ENCODE peak calls at places on chromosomes 7 and 10, in seven cellular contexts. D is esophagus muscularis mucosa; P is keratinocyte; H is sigmoid colon; V is neuronal stem cell; N is suprapubic skin; Q is CD8-positive, alpha-beta memory T cell. W is an unnamed sample.

GRCh38 chr7:71015260-71015900 is 116.6 kb upstream of the GALNT17 start:
- DNase-seq in H (peak), N (no peak), P (no peak), V (no peak), Q (no peak), D (no peak), W (no peak)

GRCh38 chr7:9507281-9507680 is 1073.9 kb downstream of the NXPH1 start:
- DNase-seq in D (no peak), V (no peak), N (no peak), H (no peak), Q (no peak), P (no peak), W (no peak)

GRCh38 chr7:8881916-8882315 is 448.5 kb downstream of the NXPH1 start:
- DNase-seq in N (no peak), V (peak), Q (no peak), P (no peak), D (no peak), H (no peak), W (no peak)

GRCh38 chr7:132609906-132610520 is 33.7 kb upstream of the PLXNA4 start:
- DNase-seq in Q (no peak), D (no peak), V (no peak), P (no peak), H (no peak), N (no peak), W (no peak)

GRCh38 chr10:95408148-95408930 is 117.5 kb upstream of the PDLIM1 start:
- DNase-seq in V (no peak), H (no peak), Q (no peak), N (no peak), D (no peak), P (no peak), W (no peak)

GRCh38 chr7:2638224-2638991 is 6.6 kb downstream of the TTYH3 start:
- DNase-seq in P (no peak), D (no peak), N (no peak), V (no peak), Q (no peak), H (peak), W (no peak)

GRCh38 chr7:51006483-51007235 is 224.0 kb upstream of the GRB10 start:
- DNase-seq in P (no peak), N (no peak), V (no peak), D (peak), H (no peak), Q (no peak), W (no peak)

GRCh38 chr7:82605247-82605864 is 161.8 kb upstream of the CACNA2D1 start:
- DNase-seq in V (peak), D (no peak), P (peak), N (no peak), Q (no peak), H (no peak), W (no peak)

GRCh38 chr10:119680050-119680449 is 28.9 kb downstream of the BAG3 start:
- DNase-seq in V (no peak), P (peak), H (no peak), D (no peak), Q (no peak), N (no peak), W (no peak)

GRCh38 chr7:90594791-90595317 is 1.3 kb upstream of the CDK14 start:
- DNase-seq in N (no peak), P (no peak), D (no peak), Q (no peak), H (peak), V (peak), W (no peak)

GRCh38 chr10:46226900-46227558 is 59.8 kb upstream of the ANTXRL start:
- DNase-seq in V (no peak), P (no peak), N (peak), Q (no peak), H (no peak), D (peak), W (no peak)

GRCh38 chr10:69407621-69408301 is 9.0 kb downstream of the TACR2 start:
- DNase-seq in H (no peak), V (no peak), N (no peak), Q (no peak), P (no peak), D (no peak), W (no peak)

GRCh38 chr10:69061305-69062161 is 26.4 kb upstream of the SRGN start:
- DNase-seq in V (no peak), H (peak), P (no peak), Q (no peak), D (no peak), N (no peak), W (no peak)

GRCh38 chr7:22210355-22210754 is 146.6 kb downstream of the RAPGEF5 start:
- DNase-seq in P (peak), D (peak), Q (no peak), N (no peak), H (no peak), V (no peak), W (no peak)

GRCh38 chr10:1737222-1738061 is at the start of gene ADARB2:
- DNase-seq in D (peak), N (peak), P (no peak), V (peak), Q (no peak), H (no peak), W (no peak)

GRCh38 chr10:75072727-75073126 is 38.7 kb upstream of the SAMD8 start:
- DNase-seq in V (no peak), H (no peak), Q (no peak), P (no peak), N (no peak), D (no peak), W (no peak)

GRCh38 chr10:75071756-75072155 is 39.7 kb upstream of the SAMD8 start:
- DNase-seq in D (no peak), P (no peak), H (no peak), N (no peak), V (no peak), Q (no peak), W (no peak)

GRCh38 chr10:75073442-75073841 is 38.0 kb upstream of the SAMD8 start:
- DNase-seq in D (no peak), P (no peak), Q (no peak), N (no peak), V (no peak), H (no peak), W (no peak)

GRCh38 chr10:75071164-75071489 is 40.3 kb upstream of the SAMD8 start:
- DNase-seq in P (no peak), N (no peak), V (no peak), Q (no peak), H (no peak), D (no peak), W (no peak)

DNA sequence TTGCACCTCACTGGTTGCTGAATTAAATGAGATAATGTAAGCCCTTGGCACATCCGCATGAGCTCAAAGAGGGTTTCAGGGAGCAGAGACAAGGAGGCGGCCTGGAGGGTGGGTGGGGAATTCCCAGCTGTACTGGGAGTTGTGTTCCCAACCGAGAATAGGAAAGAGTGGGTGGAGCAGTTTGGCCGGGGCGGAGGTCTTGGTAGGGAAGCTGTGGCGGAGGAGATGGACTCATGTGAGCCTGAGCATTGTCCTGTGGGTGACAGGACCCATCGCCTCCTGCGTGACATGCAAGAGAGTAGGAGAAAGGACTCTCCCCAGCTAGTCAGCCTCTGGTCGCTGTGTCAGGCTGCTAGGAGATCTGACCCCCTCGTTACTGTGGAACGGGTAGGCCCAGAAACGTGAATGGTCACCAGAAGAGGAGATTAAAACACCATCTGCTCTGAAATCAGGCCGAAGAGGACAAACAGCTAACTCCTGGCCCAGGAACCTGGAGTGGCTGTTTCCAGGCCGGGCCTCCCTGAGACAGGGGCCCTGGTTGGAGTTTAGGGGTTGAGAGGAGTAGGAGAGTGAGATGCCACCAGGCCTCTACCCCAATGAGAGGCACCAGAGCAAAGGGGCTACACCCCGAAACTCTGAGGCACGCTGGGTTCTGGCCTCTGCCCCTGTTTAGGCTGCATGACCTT is 40.8 kb upstream of the SAMD8 start:
- DNase-seq in P (no peak), Q (no peak), H (no peak), V (no peak), N (no peak), D (no peak), W (no peak)
- H3K27ac ChIP-seq in P (no peak), Q (no peak), H (no peak), V (no peak), N (no peak), D (no peak), W (no peak)

GRCh38 chr7:55179897-55180682 is 161.3 kb downstream of the EGFR start:
- DNase-seq in Q (no peak), H (no peak), P (no peak), D (no peak), N (no peak), V (no peak), W (no peak)

GRCh38 chr7:55178863-55179773 is 160.3 kb downstream of the EGFR start:
- DNase-seq in V (no peak), D (no peak), P (no peak), N (no peak), H (no peak), Q (no peak), W (no peak)

GRCh38 chr7:55177589-55178261 is 158.9 kb downstream of the EGFR start:
- DNase-seq in V (no peak), P (no peak), Q (no peak), N (no peak), H (no peak), D (no peak), W (no peak)

GRCh38 chr7:55177068-55177530 is 158.3 kb downstream of the EGFR start:
- DNase-seq in H (no peak), N (no peak), P (no peak), D (no peak), Q (no peak), V (no peak), W (no peak)

DNA sequence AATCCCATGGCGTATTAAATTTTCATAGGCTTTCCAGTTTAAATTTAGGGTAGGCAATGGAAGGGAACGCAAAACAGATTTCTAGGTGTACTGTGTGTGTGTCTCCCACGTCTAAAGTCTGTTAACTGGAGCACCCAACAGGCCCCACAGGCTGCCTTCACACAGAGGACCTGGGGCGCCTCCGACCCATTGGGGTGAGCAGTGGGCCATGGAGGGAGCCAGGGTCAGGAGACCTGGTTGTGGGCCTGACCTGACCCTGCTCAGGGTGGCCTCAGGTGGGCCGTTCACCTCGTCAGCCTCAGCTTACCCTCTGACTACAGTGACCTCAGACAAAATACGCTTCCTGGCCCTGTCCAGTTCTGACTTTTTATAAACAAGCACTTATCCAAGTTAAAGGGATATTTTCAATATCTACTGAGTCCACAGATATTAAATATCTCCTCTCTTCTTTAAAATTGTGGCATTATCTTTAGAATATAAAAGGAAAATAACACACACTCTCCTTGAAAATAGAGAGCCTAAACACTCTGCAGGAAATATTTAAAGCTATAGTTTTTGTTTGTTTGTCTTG is 159.6 kb downstream of the EGFR start:
- DNase-seq in N (no peak), D (no peak), P (no peak), Q (no peak), V (no peak), H (no peak), W (no peak)
- H3K27ac ChIP-seq in N (peak), D (peak), P (no peak), Q (no peak), V (no peak), H (peak), W (no peak)

GRCh38 chr10:124090630-124091209 is 2.7 kb downstream of the CHST15 start:
- DNase-seq in H (no peak), D (no peak), N (no peak), Q (no peak), V (no peak), P (no peak), W (no peak)

GRCh38 chr10:124088944-124089343 is 4.5 kb downstream of the CHST15 start:
- DNase-seq in P (no peak), N (no peak), H (no peak), V (no peak), D (no peak), Q (no peak), W (no peak)

GRCh38 chr10:124091646-124092269 is 1.6 kb downstream of the CHST15 start:
- DNase-seq in V (peak), N (no peak), P (no peak), H (peak), Q (no peak), D (no peak), W (no peak)

GRCh38 chr10:124087672-124088634 is 5.4 kb downstream of the CHST15 start:
- DNase-seq in H (peak), P (no peak), D (no peak), Q (no peak), V (no peak), N (no peak), W (no peak)

DNA sequence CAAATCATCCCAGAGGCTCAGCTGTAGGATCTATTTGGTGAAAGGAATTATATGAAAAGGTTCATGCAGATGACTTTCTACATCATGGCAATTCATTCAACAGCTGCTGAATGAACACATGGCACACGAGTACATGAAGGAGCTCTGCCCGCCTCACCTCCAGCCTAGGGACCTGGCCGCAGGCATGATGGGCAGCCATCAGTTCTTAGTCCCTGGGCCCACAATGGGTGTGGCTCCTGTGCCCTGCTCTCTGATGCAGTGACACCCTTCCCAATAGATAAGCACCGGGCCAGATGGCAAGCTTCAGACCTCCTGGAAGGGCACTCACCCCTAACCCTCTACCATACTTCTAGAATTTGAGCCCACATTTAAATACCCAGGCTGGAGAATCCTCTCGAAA is 3.5 kb downstream of the CHST15 start:
- DNase-seq in P (no peak), Q (no peak), N (no peak), H (peak), D (no peak), V (no peak), W (no peak)
- H3K27ac ChIP-seq in P (no peak), Q (no peak), N (no peak), H (peak), D (peak), V (no peak), W (no peak)

GRCh38 chr10:21052709-21053104 is 155.6 kb upstream of the NEBL start:
- DNase-seq in Q (no peak), P (no peak), H (no peak), D (no peak), N (no peak), V (no peak), W (no peak)

GRCh38 chr10:21055339-21056135 is 158.4 kb upstream of the NEBL start:
- DNase-seq in D (no peak), N (no peak), V (no peak), Q (no peak), H (no peak), P (no peak), W (no peak)

GRCh38 chr10:21056461-21056860 is 159.3 kb upstream of the NEBL start:
- DNase-seq in Q (no peak), N (no peak), H (no peak), P (no peak), V (no peak), D (no peak), W (no peak)

GRCh38 chr10:21052072-21052708 is 155.1 kb upstream of the NEBL start:
- DNase-seq in D (no peak), V (no peak), N (no peak), P (no peak), Q (no peak), H (no peak), W (no peak)

GRCh38 chr10:21053953-21054352 is 156.8 kb upstream of the NEBL start:
- DNase-seq in N (no peak), H (no peak), P (no peak), D (no peak), Q (no peak), V (no peak), W (no peak)
- H3K27ac ChIP-seq in N (no peak), H (no peak), P (no peak), D (no peak), Q (no peak), V (no peak), W (no peak)

GRCh38 chr10:22700489-22700888 is 13.9 kb downstream of the PIP4K2A start:
- DNase-seq in P (no peak), Q (no peak), H (no peak), D (no peak), V (no peak), N (no peak), W (no peak)
- H3K27ac ChIP-seq in P (no peak), Q (no peak), H (no peak), D (no peak), V (no peak), N (no peak), W (peak)

GRCh38 chr7:20304366-20304765 is 26.3 kb upstream of the ITGB8 start:
- DNase-seq in P (no peak), H (no peak), N (no peak), V (no peak), D (no peak), Q (no peak), W (no peak)
- H3K27ac ChIP-seq in P (no peak), H (no peak), N (no peak), V (no peak), D (no peak), Q (no peak), W (no peak)

W was measured in effector memory CD4-positive, alpha-beta T cell.